ENCODE peak calls at places on chromosomes 3 and 15, in seven cellular contexts. C is sigmoid colon, I is H1, B is A549, K is breast epithelium, T is esophagus muscularis mucosa, Q is gastrocnemius medialis. F is an unnamed sample.
A peak's percentile ranks its signal among the peaks of the same experiment; 100 is the strongest.

GRCh38 chr3:175193815-175194518 is 334.8 kb downstream of the NAALADL2 start:
- DNase-seq in C (no peak), I (no peak), B (no peak), K (no peak), T (no peak), Q (no peak), F (no peak)

GRCh38 chr15:93012793-93013192 is 76.2 kb downstream of the RGMA start:
- DNase-seq in C (no peak), I (no peak), B (no peak), K (no peak), T (no peak), Q (no peak), F (no peak)

GRCh38 chr3:55623786-55624185 is 136.7 kb upstream of the WNT5A start:
- DNase-seq in C (no peak), I (no peak), B (no peak), K (no peak), T (no peak), Q (no peak), F (no peak)

GRCh38 chr15:75025102-75025501 is 1.7 kb downstream of the PPCDC start:
- DNase-seq in C (no peak), I (no peak), B (no peak), K (no peak), T (no peak), Q (no peak), F (no peak)

GRCh38 chr3:190809351-190809750 is 53.1 kb downstream of the GMNC start:
- DNase-seq in C (no peak), I (no peak), B (no peak), K (no peak), T (no peak), Q (no peak), F (no peak)

GRCh38 chr3:95613993-95614392 is 1200.4 kb upstream of the EPHA6 start:
- DNase-seq in C (no peak), I (no peak), B (peak; percentile 3), K (no peak), T (no peak), Q (no peak), F (no peak)

GRCh38 chr3:42613462-42613861 is 13.0 kb downstream of the NKTR start:
- DNase-seq in C (no peak), I (no peak), B (peak; percentile 23), K (no peak), T (no peak), Q (no peak), F (no peak)

GRCh38 chr3:101823525-101823924 is 25.8 kb upstream of the NFKBIZ start:
- DNase-seq in C (no peak), I (no peak), B (no peak), K (no peak), T (no peak), Q (no peak), F (no peak)

GRCh38 chr15:91945385-91945784 is 91.9 kb downstream of the SLCO3A1 start:
- DNase-seq in C (no peak), I (no peak), B (no peak), K (no peak), T (no peak), Q (no peak), F (no peak)

GRCh38 chr3:58334013-58334321 is 1.3 kb downstream of the PXK start:
- DNase-seq in C (no peak), I (no peak), B (no peak), K (no peak), T (no peak), Q (no peak), F (no peak)

GRCh38 chr15:55282284-55282833 is 7.3 kb downstream of the RAB27A start:
- DNase-seq in C (no peak), I (no peak), B (no peak), K (no peak), T (no peak), Q (no peak), F (no peak)

GRCh38 chr3:158085358-158085757 is 20.9 kb downstream of the SHOX2 start:
- DNase-seq in C (no peak), I (no peak), B (no peak), K (no peak), T (no peak), Q (no peak), F (no peak)

GRCh38 chr3:171565671-171566070 is 105.5 kb upstream of the TNIK start:
- DNase-seq in C (no peak), I (no peak), B (no peak), K (no peak), T (no peak), Q (no peak), F (no peak)

GRCh38 chr3:193853511-193854219 is 260.7 kb downstream of the OPA1 start:
- DNase-seq in C (no peak), I (no peak), B (no peak), K (no peak), T (no peak), Q (no peak), F (no peak)

GRCh38 chr3:178041931-178042330 is 494.3 kb upstream of the KCNMB2 start:
- DNase-seq in C (no peak), I (no peak), B (no peak), K (no peak), T (no peak), Q (no peak), F (no peak)

GRCh38 chr3:177443469-177443868 is 246.2 kb upstream of the TBL1XR1 start:
- DNase-seq in C (no peak), I (no peak), B (no peak), K (peak; percentile 63), T (no peak), Q (no peak), F (no peak)

GRCh38 chr15:63504979-63505841 is 817 bp downstream of the USP3 start:
- DNase-seq in C (peak; percentile 82), I (no peak), B (peak; percentile 85), K (peak; percentile 68), T (no peak), Q (peak; percentile 64), F (no peak)

GRCh38 chr3:44511238-44511567 is 33.7 kb upstream of the ZNF445 start:
- DNase-seq in C (no peak), I (no peak), B (no peak), K (no peak), T (no peak), Q (no peak), F (no peak)

GRCh38 chr15:64535460-64536243 is 75.3 kb downstream of the ZNF609 start:
- DNase-seq in C (no peak), I (no peak), B (no peak), K (no peak), T (no peak), Q (no peak), F (no peak)

GRCh38 chr3:17670749-17671148 is 71.7 kb downstream of the TBC1D5 start:
- DNase-seq in C (no peak), I (no peak), B (no peak), K (no peak), T (no peak), Q (no peak), F (no peak)

GRCh38 chr3:17664923-17665322 is 77.5 kb downstream of the TBC1D5 start:
- DNase-seq in C (no peak), I (no peak), B (no peak), K (no peak), T (no peak), Q (no peak), F (no peak)
- TF ChIP-seq POLR2A in C (no peak), I (no peak), B (no peak), K (no peak), T (no peak), Q (no peak), F (no peak)

GRCh38 chr3:98966862-98967554 is 65.5 kb upstream of the DCBLD2 start:
- DNase-seq in C (no peak), I (no peak), B (peak; percentile 93), K (no peak), T (no peak), Q (no peak), F (no peak)

GRCh38 chr3:98966434-98966833 is 64.9 kb upstream of the DCBLD2 start:
- DNase-seq in C (no peak), I (no peak), B (no peak), K (no peak), T (no peak), Q (no peak), F (no peak)

GRCh38 chr3:98962189-98962930 is 60.9 kb upstream of the DCBLD2 start:
- DNase-seq in C (no peak), I (no peak), B (peak; percentile 85), K (no peak), T (no peak), Q (no peak), F (no peak)

GRCh38 chr3:98962951-98963350 is 61.5 kb upstream of the DCBLD2 start:
- DNase-seq in C (no peak), I (no peak), B (no peak), K (no peak), T (no peak), Q (no peak), F (no peak)

DNA sequence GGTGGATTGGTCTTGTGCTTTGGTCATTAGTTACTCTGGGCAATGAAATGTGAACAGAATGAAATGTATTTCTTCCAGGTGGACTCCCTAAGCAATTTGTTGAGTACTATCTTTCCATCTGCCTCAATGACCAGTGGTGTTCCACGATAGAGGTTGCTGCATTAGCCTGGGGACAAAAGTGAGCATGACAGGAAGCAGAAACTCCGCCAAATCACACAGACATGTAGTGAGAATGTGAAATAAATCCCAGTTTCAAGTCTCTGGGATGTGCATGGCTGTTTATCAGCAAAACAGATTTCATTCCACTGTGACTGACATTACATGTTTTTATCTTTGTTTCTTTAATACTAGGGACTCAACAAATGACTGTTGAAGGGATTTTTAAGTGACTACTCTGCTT is 63.3 kb upstream of the DCBLD2 start:
- DNase-seq in C (no peak), I (no peak), B (no peak), K (no peak), T (no peak), Q (no peak), F (no peak)
- TF ChIP-seq POLR2A in C (no peak), I (no peak), B (no peak), K (no peak), T (no peak), Q (no peak), F (no peak)

GRCh38 chr3:161220850-161221753 is at the start of gene NMD3:
- DNase-seq in C (peak; percentile 97), I (peak; percentile 67), B (peak; percentile 93), K (peak; percentile 95), T (peak; percentile 97), Q (peak; percentile 91), F (peak; percentile 76)
- TF ChIP-seq POLR2A in C (peak; percentile 67), I (peak; percentile 89), B (peak; percentile 81), K (peak; percentile 56), T (peak; percentile 45), Q (peak; percentile 87), F (peak; percentile 91)

DNA sequence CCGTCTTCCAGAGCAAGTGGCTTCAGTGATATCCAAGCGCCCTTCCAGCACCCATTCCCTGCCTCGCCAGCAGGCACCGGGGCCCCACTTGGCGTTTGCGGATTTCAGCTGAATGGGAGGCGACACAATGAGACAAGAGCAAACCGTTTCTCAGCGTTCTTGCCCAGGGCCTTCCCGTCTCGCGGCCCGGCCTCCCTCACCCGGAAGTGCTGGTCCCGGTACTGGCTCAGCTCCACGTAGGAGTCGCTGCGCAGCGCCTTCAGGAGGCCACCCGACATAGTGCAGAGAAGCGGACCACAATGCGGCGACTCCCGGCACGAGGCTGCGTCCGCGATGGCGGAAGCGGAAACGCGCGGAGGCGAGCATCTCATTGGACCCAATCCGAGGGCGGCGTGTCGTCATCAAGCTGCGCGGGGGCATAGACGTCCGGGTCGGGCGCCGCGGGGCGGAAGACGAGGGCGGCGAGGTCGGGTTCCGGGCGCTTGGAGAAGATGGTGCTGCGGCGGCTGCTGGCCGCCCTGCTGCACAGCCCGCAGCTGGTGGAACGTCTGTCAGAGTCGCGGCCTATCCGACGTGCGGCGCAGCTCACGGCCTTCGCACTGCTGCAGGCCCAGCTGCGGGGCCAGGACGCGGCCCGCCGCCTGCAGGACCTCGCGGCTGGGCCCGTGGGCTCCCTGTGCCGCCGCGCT is at the start of gene NCBP2:
- DNase-seq in C (peak; percentile 99), I (peak; percentile 94), B (peak; percentile 97), K (peak; percentile 99), T (peak; percentile 100), Q (peak; percentile 98), F (peak; percentile 92)
- TF ChIP-seq POLR2A in C (peak; percentile 79), I (peak; percentile 94), B (peak; percentile 67), K (peak; percentile 81), T (peak; percentile 71), Q (peak; percentile 83), F (peak; percentile 95)